ENCODE peak calls at places on chromosome 1, in eight cellular contexts. Z is RCC 7860; V is bronchial epithelial cell; J is mesendoderm; K is stimulated activated CD8-positive, alpha-beta memory T cell treated with anti-CD3 and anti-CD28 coated beads, Interleukin-2, amount 100 ng/mL, for 48 hours; L is NCI-H2171; A is KG1; F is activated CD8-positive, alpha-beta memory T cell treated with anti-CD3 and anti-CD28 coated beads, Interleukin-2, amount 10 ng/mL, durations not matched to agents 7 days and 5 days. P is an unnamed sample.

GRCh38 chr1:118077331-118078055 is 107.5 kb downstream of the SPAG17 start:
- DNase-seq in Z (peak), V (peak), J (peak), K (no peak), L (peak), A (no peak), F (no peak), P (peak)

GRCh38 chr1:154221815-154222081 is 993 bp downstream of the UBAP2L start:
- DNase-seq in Z (no peak), V (no peak), J (peak), K (no peak), L (no peak), A (no peak), F (no peak), P (no peak)

GRCh38 chr1:29271724-29272123 is 35.4 kb downstream of the PTPRU start:
- DNase-seq in Z (no peak), V (peak), J (peak), K (no peak), L (no peak), A (no peak), F (no peak), P (peak)

GRCh38 chr1:211648980-211649934 is 26.2 kb downstream of the NEK2 start:
- DNase-seq in Z (no peak), V (no peak), J (no peak), K (no peak), L (no peak), A (no peak), F (peak), P (peak)

GRCh38 chr1:229396607-229397189 is 37.2 kb downstream of the ACTA1 start:
- DNase-seq in Z (no peak), V (no peak), J (no peak), K (no peak), L (no peak), A (no peak), F (no peak), P (no peak)

GRCh38 chr1:162386292-162387225 is 5.0 kb downstream of the C1orf226 start:
- DNase-seq in Z (no peak), V (no peak), J (no peak), K (no peak), L (no peak), A (no peak), F (peak), P (no peak)

GRCh38 chr1:7460807-7461206 is 310.3 kb upstream of the VAMP3 start:
- DNase-seq in Z (no peak), V (no peak), J (no peak), K (no peak), L (no peak), A (no peak), F (no peak), P (no peak)

GRCh38 chr1:155858805-155859233 is 548 bp upstream of the SYT11 start:
- DNase-seq in Z (no peak), V (no peak), J (no peak), K (no peak), L (peak), A (no peak), F (peak), P (no peak)

GRCh38 chr1:92537333-92537884 is 50.7 kb upstream of the GFI1 start:
- DNase-seq in Z (no peak), V (no peak), J (no peak), K (no peak), L (no peak), A (no peak), F (no peak), P (no peak)

GRCh38 chr1:16521288-16521583 is 7.2 kb upstream of the RNU1-1 start:
- DNase-seq in Z (no peak), V (no peak), J (no peak), K (no peak), L (no peak), A (no peak), F (no peak), P (no peak)

GRCh38 chr1:39398278-39399010 is 93.0 kb upstream of the BMP8A start:
- DNase-seq in Z (peak), V (peak), J (peak), K (no peak), L (no peak), A (no peak), F (peak), P (peak)

P was measured in kidney glomerular epithelial cell.